ENCODE peak calls at places on chromosomes 5 and 9, in four cellular contexts. One of them, this sample, is unnamed.

GRCh38 chr9:76868897-76869296 is 37.0 kb downstream of the PRUNE2 start:
- DNase-seq in H9: no peak
- DNase-seq in mesendoderm: no peak
- DNase-seq in H1: no peak
- DNase-seq in this sample: no peak

GRCh38 chr9:76718166-76718565 is 46.1 kb upstream of the PCA3 start:
- DNase-seq in H1: no peak
- DNase-seq in mesendoderm: peak; percentile 74
- DNase-seq in H9: peak; percentile 33
- DNase-seq in this sample: no peak

GRCh38 chr5:96408841-96409458 is 24.1 kb downstream of the PCSK1 start:
- DNase-seq in mesendoderm: no peak
- DNase-seq in H9: no peak
- DNase-seq in H1: no peak
- DNase-seq in this sample: no peak

GRCh38 chr9:109241931-109242330 is 74.9 kb upstream of the FRRS1L start:
- DNase-seq in mesendoderm: no peak
- DNase-seq in H9: no peak
- DNase-seq in H1: no peak
- DNase-seq in this sample: no peak

GRCh38 chr5:177389368-177390169 is 5.3 kb downstream of the SLC34A1 start:
- DNase-seq in mesendoderm: peak; percentile 69
- DNase-seq in H9: peak; percentile 42
- DNase-seq in H1: no peak
- DNase-seq in this sample: peak; percentile 96

GRCh38 chr9:87259543-87259942 is 238.1 kb upstream of the DAPK1 start:
- DNase-seq in mesendoderm: no peak
- DNase-seq in H1: no peak
- DNase-seq in H9: no peak
- DNase-seq in this sample: no peak

GRCh38 chr5:179343902-179344300 is 1.4 kb downstream of the ADAMTS2 start:
- DNase-seq in mesendoderm: peak; percentile 74
- DNase-seq in H9: peak; percentile 91
- DNase-seq in H1: peak; percentile 95
- DNase-seq in this sample: peak; percentile 58

GRCh38 chr5:15489571-15490235 is 10.3 kb upstream of the FBXL7 start:
- DNase-seq in H9: no peak
- DNase-seq in H1: no peak
- DNase-seq in mesendoderm: peak; percentile 23
- DNase-seq in this sample: no peak

GRCh38 chr5:154945695-154946301 is 4.9 kb downstream of the MRPL22 start:
- DNase-seq in H1: no peak
- DNase-seq in mesendoderm: no peak
- DNase-seq in H9: no peak
- DNase-seq in this sample: peak; percentile 28

DNA sequence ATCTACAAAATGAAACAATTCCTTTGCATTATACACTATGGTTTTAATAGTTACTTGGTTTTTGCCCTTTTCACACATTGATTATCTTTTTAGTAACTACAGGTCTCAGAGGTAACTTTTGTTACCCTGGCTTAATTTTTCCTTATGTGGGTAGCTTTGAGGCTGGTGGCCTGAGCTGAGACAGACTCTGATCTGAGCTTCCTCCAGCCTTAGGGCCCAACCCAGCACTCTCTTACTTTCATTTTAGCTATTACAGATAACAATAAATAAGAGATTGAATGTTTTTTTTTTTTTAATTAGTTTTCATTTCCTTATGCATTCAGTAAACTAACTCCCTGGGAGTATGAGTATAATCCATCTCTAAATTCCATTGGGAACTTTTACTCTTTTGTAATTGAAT is 15.1 kb upstream of the OXCT1 start:
- DNase-seq in mesendoderm: no peak
- DNase-seq in H9: no peak
- DNase-seq in H1: no peak
- DNase-seq in this sample: no peak
- H3K56ac ChIP-seq in mesendoderm: no peak overlapping the region
- H3K56ac ChIP-seq in H9: no peak overlapping the region
- H3K56ac ChIP-seq in H1: no peak overlapping the region
- H3K56ac ChIP-seq in this sample: no peak overlapping the region

GRCh38 chr5:59547731-59548130 is 345.8 kb downstream of the PDE4D start:
- DNase-seq in mesendoderm: no peak
- DNase-seq in H1: no peak
- DNase-seq in H9: no peak
- DNase-seq in this sample: no peak
- H3K56ac ChIP-seq in mesendoderm: no peak overlapping the region
- H3K56ac ChIP-seq in H1: no peak overlapping the region
- H3K56ac ChIP-seq in H9: no peak overlapping the region
- H3K56ac ChIP-seq in this sample: no peak overlapping the region

DNA sequence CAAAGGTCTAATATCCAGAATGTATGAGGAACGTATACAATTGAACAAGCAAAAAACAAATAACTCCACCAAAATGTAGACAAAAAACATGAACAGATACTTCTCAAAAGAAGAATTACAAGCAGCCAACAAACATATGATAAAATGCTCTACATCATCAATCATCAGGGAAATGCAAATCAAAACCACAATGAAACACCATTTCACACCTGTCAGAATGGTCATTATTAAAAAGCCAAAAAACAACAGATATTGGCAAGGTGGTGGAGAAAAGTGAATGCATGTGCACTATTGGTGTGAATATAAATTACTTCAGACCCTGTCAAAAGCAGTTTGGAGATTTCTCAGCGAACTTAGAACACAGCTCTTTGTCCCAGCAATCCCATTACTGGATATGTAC is 313.8 kb downstream of the ARRDC3 start:
- DNase-seq in mesendoderm: no peak
- DNase-seq in H1: no peak
- DNase-seq in H9: no peak
- DNase-seq in this sample: no peak
- H3K56ac ChIP-seq in mesendoderm: no peak overlapping the region
- H3K56ac ChIP-seq in H1: no peak overlapping the region
- H3K56ac ChIP-seq in H9: no peak overlapping the region
- H3K56ac ChIP-seq in this sample: no peak overlapping the region

DNA sequence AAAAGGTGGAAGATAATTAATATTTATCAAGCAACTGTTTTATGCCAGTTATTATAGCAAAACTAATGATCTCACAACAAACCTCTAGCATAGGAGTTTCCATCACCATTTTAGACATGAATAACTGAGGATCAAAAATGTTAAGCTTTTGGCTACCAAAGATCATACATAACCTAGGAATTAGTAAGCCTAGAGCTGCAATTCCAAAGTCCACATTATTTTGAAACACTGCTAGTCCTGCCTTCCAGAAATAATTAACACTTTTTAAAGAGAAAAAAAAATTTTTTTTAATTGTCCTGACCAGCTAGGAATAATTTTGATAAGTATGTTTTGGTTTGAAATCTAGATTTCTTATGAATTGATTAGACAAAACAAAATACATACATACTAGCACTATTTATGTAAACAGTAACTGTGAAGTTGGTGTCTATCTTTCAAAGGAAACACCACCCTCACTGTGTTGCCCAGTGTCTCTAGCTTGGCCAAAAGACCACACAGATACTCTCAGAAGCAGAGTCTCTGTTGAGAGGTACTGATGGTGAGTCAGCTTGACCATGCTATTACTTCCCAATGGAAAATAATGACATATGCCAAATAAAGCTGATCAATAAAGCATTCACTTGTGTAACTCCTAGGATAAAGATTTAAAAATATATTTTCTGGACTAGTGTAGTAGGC is 422.4 kb downstream of the CCDC171 start:
- DNase-seq in mesendoderm: no peak
- DNase-seq in H9: no peak
- DNase-seq in H1: no peak
- DNase-seq in this sample: no peak
- H3K56ac ChIP-seq in mesendoderm: no peak overlapping the region
- H3K56ac ChIP-seq in H9: no peak overlapping the region
- H3K56ac ChIP-seq in H1: no peak overlapping the region
- H3K56ac ChIP-seq in this sample: no peak overlapping the region

GRCh38 chr5:137727623-137728022 is 8.3 kb downstream of the KLHL3 start:
- DNase-seq in H1: no peak
- DNase-seq in mesendoderm: peak; percentile 75
- DNase-seq in H9: no peak
- DNase-seq in this sample: no peak

GRCh38 chr5:137733011-137733410 is 2.9 kb downstream of the KLHL3 start:
- DNase-seq in mesendoderm: no peak
- DNase-seq in H1: no peak
- DNase-seq in H9: no peak
- DNase-seq in this sample: peak; percentile 18

GRCh38 chr5:137728048-137728447 is 7.8 kb downstream of the KLHL3 start:
- DNase-seq in H9: no peak
- DNase-seq in H1: no peak
- DNase-seq in mesendoderm: no peak
- DNase-seq in this sample: no peak

GRCh38 chr5:137731201-137731600 is 4.7 kb downstream of the KLHL3 start:
- DNase-seq in H9: no peak
- DNase-seq in mesendoderm: no peak
- DNase-seq in H1: no peak
- DNase-seq in this sample: peak; percentile 4

GRCh38 chr5:137730331-137730730 is 5.6 kb downstream of the KLHL3 start:
- DNase-seq in H9: no peak
- DNase-seq in mesendoderm: no peak
- DNase-seq in H1: no peak
- DNase-seq in this sample: peak; percentile 78
- H3K56ac ChIP-seq in H9: no peak overlapping the region
- H3K56ac ChIP-seq in mesendoderm: no peak overlapping the region
- H3K56ac ChIP-seq in H1: no peak overlapping the region
- H3K56ac ChIP-seq in this sample: no peak overlapping the region